ENCODE peak calls at places on chromosomes 3 and 15, in six cellular contexts. N is IMR-90, W is H9, L is H1, R is mesenchymal stem cell, J is trophoblast cell. Y is an unnamed sample.

GRCh38 chr15:41574158-41574557 is 15.1 kb downstream of the TYRO3 start:
- DNase-seq in N (no peak), W (no peak), L (no peak), R (no peak), J (no peak), Y (no peak)

GRCh38 chr3:106208979-106209378 is 340.2 kb upstream of the CBLB start:
- DNase-seq in N (peak), W (no peak), L (no peak), R (no peak), J (no peak), Y (no peak)

GRCh38 chr15:58065011-58065444 is 483 bp downstream of the ALDH1A2 start:
- DNase-seq in N (no peak), W (peak), L (no peak), R (no peak), J (no peak), Y (peak)

GRCh38 chr3:106533097-106533496 is 664.3 kb upstream of the CBLB start:
- DNase-seq in N (no peak), W (no peak), L (no peak), R (no peak), J (no peak), Y (no peak)

GRCh38 chr15:56524915-56525314 is 60.0 kb upstream of the MNS1 start:
- DNase-seq in N (peak), W (no peak), L (no peak), R (peak), J (no peak), Y (no peak)

GRCh38 chr15:99249270-99249817 is at the start of gene TTC23:
- DNase-seq in N (peak), W (peak), L (no peak), R (peak), J (peak), Y (peak)

GRCh38 chr3:127491323-127491722 is 99.2 kb downstream of the TPRA1 start:
- DNase-seq in N (no peak), W (no peak), L (no peak), R (no peak), J (no peak), Y (no peak)

GRCh38 chr15:41897327-41897726 is 3.5 kb upstream of the SPTBN5 start:
- DNase-seq in N (no peak), W (no peak), L (no peak), R (no peak), J (no peak), Y (no peak)

GRCh38 chr15:72735111-72735510 is 48.4 kb downstream of the ADPGK start:
- DNase-seq in N (no peak), W (no peak), L (no peak), R (no peak), J (no peak), Y (no peak)

GRCh38 chr3:53161820-53162671 is 1.0 kb downstream of the PRKCD start:
- DNase-seq in N (peak), W (peak), L (no peak), R (peak), J (no peak), Y (no peak)
- H2AK5ac ChIP-seq in N (peak), W (no peak), L (peak), R (no peak), J (no peak), Y (no peak)

GRCh38 chr15:20409247-20409646 is 132.4 kb downstream of the GOLGA6L6 start:
- DNase-seq in N (no peak), W (no peak), L (no peak), R (no peak), J (no peak), Y (no peak)

DNA sequence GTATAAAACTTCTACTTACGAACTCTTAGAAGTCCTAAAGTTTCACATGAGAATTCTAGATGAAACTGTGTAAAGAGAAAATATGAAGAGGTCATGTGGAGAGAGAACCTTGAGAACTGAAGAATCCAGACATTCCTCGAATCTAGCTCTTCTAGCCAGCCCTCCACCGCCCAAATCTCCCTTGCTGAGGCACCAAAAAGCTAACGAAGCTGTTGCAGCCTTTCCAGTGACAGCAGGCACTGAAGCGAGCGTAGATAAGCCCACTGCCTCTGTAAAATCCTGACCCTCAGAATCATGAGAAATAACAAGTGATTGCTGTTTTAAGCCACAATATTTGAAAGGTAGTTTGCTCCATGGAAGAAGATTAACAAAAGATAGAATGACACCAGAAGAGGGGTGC is 134.0 kb downstream of the GOLGA6L6 start:
- DNase-seq in N (no peak), W (no peak), L (no peak), R (no peak), J (no peak), Y (no peak)
- H4K91ac ChIP-seq in N (no peak), W (no peak), L (no peak), R (no peak), J (no peak), Y (no peak)

GRCh38 chr15:100761253-100761935 is 118.2 kb upstream of the ALDH1A3 start:
- DNase-seq in N (no peak), W (no peak), L (no peak), R (no peak), J (no peak), Y (no peak)
- H2BK5ac ChIP-seq in N (no peak), W (no peak), L (no peak), R (no peak), J (no peak), Y (no peak)

GRCh38 chr3:4990061-4990460 is 10.8 kb downstream of the BHLHE40 start:
- DNase-seq in N (no peak), W (no peak), L (no peak), R (no peak), J (no peak), Y (no peak)

GRCh38 chr3:4989649-4989966 is 10.4 kb downstream of the BHLHE40 start:
- DNase-seq in N (no peak), W (no peak), L (no peak), R (no peak), J (no peak), Y (no peak)

GRCh38 chr3:4986611-4987373 is 7.6 kb downstream of the BHLHE40 start:
- DNase-seq in N (peak), W (peak), L (peak), R (peak), J (peak), Y (peak)

GRCh38 chr3:4987374-4988296 is 8.4 kb downstream of the BHLHE40 start:
- DNase-seq in N (no peak), W (no peak), L (no peak), R (no peak), J (no peak), Y (no peak)

DNA sequence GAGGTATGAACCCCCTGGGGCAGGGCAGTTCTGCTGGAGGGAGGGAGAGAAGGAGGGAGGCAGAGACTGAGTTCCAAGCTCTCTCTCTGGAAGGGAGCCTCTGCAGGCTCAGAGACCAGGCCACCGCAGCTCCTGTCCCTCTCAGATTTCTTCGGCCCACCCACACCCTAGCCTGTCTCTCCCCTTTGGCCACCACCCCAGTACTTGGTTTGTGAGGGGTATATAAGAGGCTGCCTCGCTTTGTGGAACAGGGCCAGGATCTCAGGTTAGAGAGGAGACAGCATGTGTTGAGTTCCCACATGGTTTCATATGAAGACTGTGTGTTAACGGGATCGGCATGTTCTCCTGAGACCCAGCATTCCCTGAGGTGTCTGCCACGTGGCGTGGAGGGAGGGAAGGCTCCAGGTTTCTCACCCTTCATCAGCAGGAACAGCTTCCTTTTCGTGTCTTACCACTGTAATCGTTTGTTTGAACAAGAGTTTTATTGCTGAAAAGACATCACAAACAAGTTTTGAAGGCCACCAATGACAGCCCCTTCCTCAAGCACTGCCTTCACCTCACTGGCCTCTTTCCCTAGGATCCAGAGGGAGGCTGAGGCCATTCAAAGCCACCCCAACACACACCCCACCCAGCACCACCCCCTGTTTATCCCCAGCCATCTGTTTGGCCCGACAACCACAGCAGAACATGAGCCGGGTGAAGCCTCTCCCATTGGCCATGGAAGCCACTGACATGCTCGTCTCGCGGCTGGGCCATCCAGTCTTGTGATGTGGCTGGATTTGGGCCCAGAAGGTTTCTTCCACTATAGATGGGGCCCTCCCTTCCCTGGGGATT is 9.8 kb downstream of the BHLHE40 start:
- DNase-seq in N (peak), W (no peak), L (no peak), R (peak), J (no peak), Y (no peak)
- H2AK5ac ChIP-seq in N (peak), W (no peak), L (no peak), R (peak), J (peak), Y (peak)

GRCh38 chr15:50244153-50244552 is 21.4 kb downstream of the HDC start:
- DNase-seq in N (no peak), W (no peak), L (no peak), R (no peak), J (no peak), Y (no peak)
- H4K91ac ChIP-seq in N (no peak), W (no peak), L (no peak), R (no peak), J (no peak), Y (no peak)

DNA sequence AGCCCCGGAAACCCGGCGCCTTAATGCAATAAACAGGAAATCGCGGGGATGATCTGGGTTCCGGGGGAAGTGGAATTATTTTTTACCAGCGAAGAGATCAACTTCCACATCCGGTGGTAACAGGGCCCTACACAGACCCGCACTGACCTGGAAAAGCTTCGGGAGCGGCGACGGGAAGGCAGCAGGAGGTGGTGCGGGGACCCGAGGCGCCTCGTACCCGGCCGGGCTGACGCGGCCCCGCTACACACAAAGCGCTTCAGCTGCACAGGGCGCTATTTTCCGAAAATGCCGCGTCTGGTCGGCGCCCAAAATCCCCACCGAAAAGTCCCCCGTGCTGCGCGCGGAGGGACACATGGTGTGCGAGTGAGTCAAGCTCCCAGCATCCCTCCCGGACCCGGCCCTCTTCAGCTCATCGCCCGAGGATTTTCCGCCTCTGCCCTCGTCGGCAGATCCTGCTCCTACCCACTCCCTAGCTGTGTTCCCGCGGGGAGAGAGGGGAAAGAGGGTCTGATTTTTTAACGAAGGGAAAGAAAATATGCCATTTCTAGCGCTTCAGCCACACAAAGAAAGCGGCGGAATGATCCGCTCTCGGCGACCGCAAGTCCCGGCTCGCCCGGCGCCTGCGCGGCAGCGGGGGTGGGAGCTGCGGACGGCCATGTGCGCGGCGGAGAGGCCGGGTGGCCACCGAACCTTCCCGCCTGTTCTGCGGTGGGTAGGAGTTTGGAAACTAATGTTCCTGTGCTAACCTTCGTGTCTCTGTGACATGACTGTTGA is at the start of gene GABPB1:
- DNase-seq in N (peak), W (peak), L (peak), R (peak), J (peak), Y (peak)
- H2BK5ac ChIP-seq in N (peak), W (peak), L (peak), R (peak), J (peak), Y (peak)

GRCh38 chr3:4680881-4681300 is 187.7 kb downstream of the ITPR1 start:
- DNase-seq in N (peak), W (no peak), L (no peak), R (peak), J (no peak), Y (no peak)
- H2AK5ac ChIP-seq in N (no peak), W (no peak), L (no peak), R (no peak), J (no peak), Y (no peak)

GRCh38 chr3:187798126-187798525 is 52.9 kb upstream of the BCL6 start:
- DNase-seq in N (no peak), W (no peak), L (no peak), R (no peak), J (no peak), Y (no peak)
- H4K91ac ChIP-seq in N (no peak), W (no peak), L (no peak), R (no peak), J (no peak), Y (no peak)

GRCh38 chr3:184626942-184627341 is 65.4 kb downstream of the EPHB3 start:
- DNase-seq in N (no peak), W (no peak), L (no peak), R (no peak), J (no peak), Y (no peak)
- H2BK5ac ChIP-seq in N (no peak), W (no peak), L (no peak), R (no peak), J (no peak), Y (no peak)

GRCh38 chr3:66410371-66410770 is 90.5 kb downstream of the LRIG1 start:
- DNase-seq in N (no peak), W (no peak), L (no peak), R (no peak), J (no peak), Y (no peak)

GRCh38 chr3:66408458-66408857 is 92.4 kb downstream of the LRIG1 start:
- DNase-seq in N (no peak), W (no peak), L (no peak), R (no peak), J (no peak), Y (no peak)

GRCh38 chr3:66410976-66411375 is 89.8 kb downstream of the LRIG1 start:
- DNase-seq in N (no peak), W (no peak), L (no peak), R (no peak), J (no peak), Y (no peak)

GRCh38 chr3:66411436-66411835 is 89.4 kb downstream of the LRIG1 start:
- DNase-seq in N (no peak), W (no peak), L (no peak), R (no peak), J (no peak), Y (no peak)

GRCh38 chr3:66409771-66410355 is 91.0 kb downstream of the LRIG1 start:
- DNase-seq in N (no peak), W (no peak), L (no peak), R (no peak), J (no peak), Y (no peak)
- H2AK5ac ChIP-seq in N (peak), W (no peak), L (no peak), R (peak), J (no peak), Y (no peak)